ENCODE peak calls at places on chromosomes 6 and 20, in four cellular contexts. P, Y, A and O are unnamed samples.

GRCh38 chr20:25023316-25023715 is 30.8 kb upstream of the APMAP start:
- DNase-seq in P (no peak), Y (no peak), A (no peak), O (peak; percentile 39)

GRCh38 chr6:168433898-168434297 is 7.1 kb upstream of the SMOC2 start:
- DNase-seq in P (no peak), Y (no peak), A (no peak), O (no peak)

GRCh38 chr6:35703554-35703953 is 14.8 kb upstream of the FKBP5 start:
- DNase-seq in P (peak; percentile 23), Y (no peak), A (no peak), O (no peak)

GRCh38 chr6:32427218-32427617 is 12.5 kb upstream of the HLA-DRA start:
- DNase-seq in P (no peak), Y (no peak), A (no peak), O (no peak)

GRCh38 chr6:159067334-159067733 is 22.5 kb upstream of the TAGAP start:
- DNase-seq in P (peak; percentile 65), Y (no peak), A (peak; percentile 57), O (no peak)

GRCh38 chr6:2790588-2790987 is 25.4 kb downstream of the WRNIP1 start:
- DNase-seq in P (no peak), Y (no peak), A (no peak), O (no peak)

GRCh38 chr6:105138141-105138540 is 41.7 kb downstream of the POPDC3 start:
- DNase-seq in P (no peak), Y (no peak), A (no peak), O (no peak)

GRCh38 chr6:7640607-7641577 is 50.9 kb downstream of the SNRNP48 start:
- DNase-seq in P (no peak), Y (peak; percentile 65), A (peak; percentile 78), O (no peak)

GRCh38 chr20:19642861-19643260 is 115.2 kb upstream of the RIN2 start:
- DNase-seq in P (no peak), Y (no peak), A (no peak), O (no peak)

GRCh38 chr6:43903739-43904290 is 133.8 kb downstream of the VEGFA start:
- DNase-seq in P (no peak), Y (no peak), A (no peak), O (no peak)

GRCh38 chr6:84050408-84050807 is 16.8 kb downstream of the MRAP2 start:
- DNase-seq in P (no peak), Y (no peak), A (no peak), O (no peak)

GRCh38 chr6:31908791-31909190 is 6.9 kb upstream of the ZBTB12 start:
- DNase-seq in P (peak; percentile 90), Y (no peak), A (no peak), O (no peak)

GRCh38 chr6:144725731-144726522 is 440.8 kb downstream of the UTRN start:
- DNase-seq in P (peak; percentile 32), Y (no peak), A (no peak), O (no peak)

GRCh38 chr6:159302196-159302595 is 133.0 kb downstream of the FNDC1 start:
- DNase-seq in P (no peak), Y (no peak), A (no peak), O (no peak)

GRCh38 chr6:43883698-43884659 is 114.0 kb downstream of the VEGFA start:
- DNase-seq in P (peak; percentile 63), Y (no peak), A (no peak), O (peak; percentile 53)

GRCh38 chr6:63816979-63817436 is 181.4 kb downstream of the PHF3 start:
- DNase-seq in P (peak; percentile 28), Y (peak; percentile 31), A (no peak), O (no peak)

GRCh38 chr20:35318502-35319157 is 26.4 kb upstream of the FAM83C start:
- DNase-seq in P (no peak), Y (peak; percentile 83), A (peak; percentile 99), O (no peak)

GRCh38 chr6:44397424-44398169 is 10.1 kb downstream of the CDC5L start:
- DNase-seq in P (no peak), Y (no peak), A (no peak), O (no peak)

GRCh38 chr6:42984924-42985475 is 630 bp downstream of the PPP2R5D start:
- DNase-seq in P (peak; percentile 30), Y (peak; percentile 33), A (no peak), O (no peak)

GRCh38 chr6:93799226-93799625 is 379.9 kb upstream of the EPHA7 start:
- DNase-seq in P (no peak), Y (no peak), A (no peak), O (no peak)

GRCh38 chr6:94065707-94066337 is 646.5 kb upstream of the EPHA7 start:
- DNase-seq in P (no peak), Y (no peak), A (no peak), O (no peak)

GRCh38 chr6:64310214-64310613 is 674.6 kb downstream of the PHF3 start:
- DNase-seq in P (no peak), Y (no peak), A (no peak), O (no peak)

GRCh38 chr6:135667694-135668455 is 170.3 kb upstream of the AHI1 start:
- DNase-seq in P (no peak), Y (no peak), A (peak; percentile 32), O (no peak)

GRCh38 chr6:41053056-41053455 is at the start of gene APOBEC2:
- DNase-seq in P (no peak), Y (no peak), A (no peak), O (no peak)

GRCh38 chr20:55522296-55522815 is 483.0 kb downstream of the CBLN4 start:
- DNase-seq in P (no peak), Y (no peak), A (no peak), O (no peak)

GRCh38 chr6:143005816-143006215 is 54.9 kb upstream of the AIG1 start:
- DNase-seq in P (no peak), Y (no peak), A (no peak), O (no peak)

GRCh38 chr6:169692516-169692915 is 9.3 kb downstream of the WDR27 start:
- DNase-seq in P (no peak), Y (no peak), A (no peak), O (no peak)

GRCh38 chr6:129593233-129593564 is 116.8 kb downstream of the ARHGAP18 start:
- DNase-seq in P (no peak), Y (no peak), A (no peak), O (no peak)

GRCh38 chr6:162733489-162733888 is 5.7 kb downstream of the PACRG start:
- DNase-seq in P (no peak), Y (no peak), A (no peak), O (no peak)

GRCh38 chr20:64099880-64100565 is 7.3 kb downstream of the NPBWR2 start:
- DNase-seq in P (no peak), Y (no peak), A (no peak), O (no peak)

GRCh38 chr6:136524936-136525413 is 25.2 kb downstream of the MAP7 start:
- DNase-seq in P (no peak), Y (no peak), A (no peak), O (no peak)

GRCh38 chr6:38805127-38805655 is 90.1 kb downstream of the DNAH8 start:
- DNase-seq in P (no peak), Y (no peak), A (no peak), O (no peak)

GRCh38 chr20:45343867-45344721 is 4.1 kb downstream of the SDC4 start:
- DNase-seq in P (no peak), Y (peak; percentile 85), A (peak; percentile 97), O (no peak)

GRCh38 chr20:34312024-34312460 is 8.9 kb upstream of the AHCY start:
- DNase-seq in P (no peak), Y (peak; percentile 46), A (no peak), O (no peak)

GRCh38 chr6:13508711-13509705 is 21.6 kb upstream of the GFOD1 start:
- DNase-seq in P (no peak), Y (no peak), A (no peak), O (no peak)

GRCh38 chr6:217048-217659 is 75.1 kb upstream of the DUSP22 start:
- DNase-seq in P (peak; percentile 88), Y (peak; percentile 30), A (no peak), O (peak; percentile 63)

GRCh38 chr6:108800510-108800909 is 47.7 kb upstream of the ARMC2 start:
- DNase-seq in P (no peak), Y (no peak), A (no peak), O (no peak)

GRCh38 chr6:105204768-105205167 is 25.0 kb upstream of the POPDC3 start:
- DNase-seq in P (no peak), Y (no peak), A (no peak), O (no peak)

GRCh38 chr6:157019733-157020132 is 242.6 kb downstream of the ARID1B start:
- DNase-seq in P (peak; percentile 55), Y (peak; percentile 25), A (no peak), O (no peak)

GRCh38 chr6:137351890-137352289 is 132.7 kb upstream of the IFNGR1 start:
- DNase-seq in P (no peak), Y (peak; percentile 10), A (no peak), O (no peak)

GRCh38 chr6:148175511-148176188 is 167.0 kb upstream of the SASH1 start:
- DNase-seq in P (no peak), Y (no peak), A (no peak), O (no peak)
- TF ChIP-seq CTCF in P (no peak), Y (no peak), A (no peak), O (no peak)

GRCh38 chr20:37758332-37758731 is 64.5 kb downstream of the CTNNBL1 start:
- DNase-seq in P (peak; percentile 13), Y (peak; percentile 11), A (peak; percentile 19), O (no peak)

GRCh38 chr20:37757550-37757949 is 63.7 kb downstream of the CTNNBL1 start:
- DNase-seq in P (peak; percentile 41), Y (no peak), A (no peak), O (no peak)

GRCh38 chr20:37759761-37760209 is 66.0 kb downstream of the CTNNBL1 start:
- DNase-seq in P (no peak), Y (no peak), A (no peak), O (no peak)

GRCh38 chr20:37756234-37756633 is 62.4 kb downstream of the CTNNBL1 start:
- DNase-seq in P (no peak), Y (no peak), A (no peak), O (no peak)

GRCh38 chr20:37755665-37756064 is 61.8 kb downstream of the CTNNBL1 start:
- DNase-seq in P (no peak), Y (peak; percentile 29), A (no peak), O (no peak)
- TF ChIP-seq CTCF in P (no peak), Y (peak; percentile 36), A (no peak), O (no peak)

DNA sequence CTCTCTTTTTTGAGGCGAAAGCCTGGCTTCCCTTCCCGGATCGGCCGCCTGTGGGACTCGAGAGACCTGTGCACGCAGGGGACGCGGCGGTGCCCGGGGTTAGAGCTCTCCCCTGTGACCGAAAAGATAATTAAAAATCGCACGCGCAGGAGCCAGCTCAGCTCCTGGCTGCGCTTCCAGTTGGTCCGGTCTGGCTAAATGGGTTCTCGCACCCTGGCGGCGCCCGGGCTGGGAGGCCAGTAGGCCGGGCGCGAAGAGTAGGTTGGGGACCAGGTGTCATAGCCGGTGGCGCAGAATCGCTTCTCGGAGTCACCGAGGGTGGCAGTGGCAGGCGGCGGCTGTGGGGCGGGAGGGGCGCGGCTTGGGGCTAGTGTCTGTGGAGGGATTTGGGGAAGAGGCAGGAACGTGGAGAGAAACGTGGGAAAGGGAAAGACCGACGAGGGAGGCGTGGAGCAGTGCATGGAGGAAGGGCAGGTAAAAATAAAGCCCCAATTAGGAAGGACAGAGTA is 41.9 kb upstream of the SUPT3H start:
- DNase-seq in P (peak; percentile 45), Y (peak; percentile 77), A (no peak), O (peak; percentile 85)
- TF ChIP-seq CTCF in P (no peak), Y (peak; percentile 56), A (peak; percentile 67), O (peak; percentile 34)

GRCh38 chr6:134148566-134148965 is 96.1 kb upstream of the SLC2A12 start:
- DNase-seq in P (no peak), Y (no peak), A (no peak), O (no peak)
- TF ChIP-seq CTCF in P (no peak), Y (no peak), A (no peak), O (no peak)

GRCh38 chr20:53291548-53291947 is 302.1 kb downstream of the ZNF217 start:
- DNase-seq in P (peak; percentile 16), Y (no peak), A (no peak), O (no peak)
- TF ChIP-seq CTCF in P (peak; percentile 45), Y (no peak), A (no peak), O (peak; percentile 7)